ENCODE peak calls at places on chromosomes 16 and 17, in nine cellular contexts. B is testis; F is upper lobe of right lung; N is HCT116; Y is thoracic aorta; S is CD8-positive, alpha-beta memory T cell; A is breast epithelium; D is left ventricle myocardium inferior; Q is cardiac muscle cell. K is an unnamed sample. For H3K27me3 and H3K4me1, the result is how much of the 10 kb centered on the place peaks cover.

GRCh38 chr16:46621006-46621629 is at the start of gene SHCBP1:
- DNase-seq in D (peak), Y (peak), B (peak), Q (peak), N (peak), A (peak), S (peak), F (peak), K (peak)

GRCh38 chr16:89811321-89811720 is 5.1 kb downstream of the FANCA start:
- DNase-seq in B (no peak), Q (no peak), N (no peak), S (no peak), D (no peak), F (no peak), Y (no peak), A (no peak), K (no peak)

GRCh38 chr16:29808219-29808900 is 2.0 kb downstream of the MAZ start:
- DNase-seq in Q (no peak), B (no peak), A (no peak), Y (no peak), D (no peak), S (no peak), N (no peak), F (peak), K (peak)

GRCh38 chr17:2138768-2139167 is 83.9 kb downstream of the HIC1 start:
- DNase-seq in A (peak), D (no peak), Q (peak), B (no peak), S (no peak), Y (no peak), F (no peak), N (no peak), K (peak)

GRCh38 chr17:6077746-6078145 is 7.6 kb downstream of the WSCD1 start:
- DNase-seq in N (no peak), F (no peak), S (no peak), B (no peak), D (no peak), Y (no peak), A (no peak), Q (no peak), K (no peak)

GRCh38 chr17:80955673-80956306 is 35.9 kb upstream of the CHMP6 start:
- DNase-seq in D (no peak), N (no peak), Y (no peak), S (no peak), F (peak), B (no peak), A (no peak), Q (no peak), K (no peak)

GRCh38 chr17:5555254-5555653 is 29.1 kb downstream of the NLRP1 start:
- DNase-seq in Q (peak), F (no peak), S (no peak), A (no peak), N (no peak), Y (no peak), D (no peak), B (no peak), K (no peak)

GRCh38 chr16:27417047-27417671 is 15.2 kb downstream of the IL21R start:
- DNase-seq in S (no peak), D (no peak), B (no peak), A (no peak), F (peak), Q (no peak), Y (no peak), N (no peak), K (no peak)

GRCh38 chr17:64051153-64051552 is 30.7 kb upstream of the ICAM2 start:
- DNase-seq in N (no peak), B (no peak), A (no peak), D (no peak), S (peak), F (no peak), Q (no peak), Y (no peak), K (no peak)

GRCh38 chr17:65537845-65538678 is 23.4 kb downstream of the AXIN2 start:
- DNase-seq in F (no peak), Q (no peak), D (no peak), N (no peak), Y (no peak), A (no peak), S (no peak), B (peak), K (no peak)

GRCh38 chr16:57642368-57643135 is 14.1 kb downstream of the ADGRG1 start:
- DNase-seq in A (no peak), D (no peak), Q (no peak), Y (no peak), S (no peak), F (no peak), N (no peak), B (no peak), K (no peak)

GRCh38 chr16:16042076-16042475 is 92.7 kb downstream of the ABCC1 start:
- DNase-seq in A (no peak), D (peak), Q (peak), F (no peak), S (no peak), N (no peak), Y (peak), B (peak), K (peak)

GRCh38 chr17:80475949-80476876 is at the start of gene NPTX1:
- DNase-seq in D (no peak), F (no peak), A (no peak), S (peak), Y (no peak), Q (peak), N (no peak), B (no peak), K (no peak)

GRCh38 chr16:74751658-74752057 is 23.0 kb downstream of the FA2H start:
- DNase-seq in A (no peak), Q (no peak), F (no peak), Y (no peak), D (no peak), N (no peak), B (no peak), S (no peak), K (no peak)

GRCh38 chr17:74465378-74466110 is 890 bp upstream of the CD300A start:
- DNase-seq in N (no peak), S (no peak), D (no peak), B (no peak), F (no peak), Y (no peak), Q (no peak), A (no peak), K (no peak)

GRCh38 chr16:24132797-24133155 is 123.4 kb upstream of the CACNG3 start:
- DNase-seq in N (no peak), S (no peak), Y (no peak), A (no peak), Q (no peak), D (no peak), F (no peak), B (no peak), K (no peak)

GRCh38 chr16:74899786-74900185 is 85.1 kb downstream of the WDR59 start:
- DNase-seq in B (no peak), N (no peak), Y (no peak), D (no peak), Q (no peak), F (no peak), S (no peak), A (no peak), K (no peak)

GRCh38 chr17:49849711-49850610 is 2.1 kb upstream of the TAC4 start:
- DNase-seq in B (no peak), S (no peak), Y (no peak), F (peak), A (no peak), N (no peak), D (no peak), Q (no peak), K (no peak)

GRCh38 chr16:89958068-89958467 is 9.5 kb downstream of the DEF8 start:
- DNase-seq in Q (peak), Y (no peak), B (peak), D (peak), A (no peak), N (peak), S (no peak), F (peak), K (peak)

GRCh38 chr16:4538386-4539235 is at the start of gene CDIP1:
- DNase-seq in F (peak), S (peak), A (peak), D (peak), Y (peak), B (peak), N (peak), Q (peak), K (peak)

GRCh38 chr17:2685696-2686095 is 25.9 kb downstream of the CLUH start:
- DNase-seq in Y (no peak), S (no peak), D (no peak), A (no peak), F (peak), Q (no peak), B (no peak), N (no peak), K (peak)

GRCh38 chr17:13931752-13932477 is 137.4 kb upstream of the COX10 start:
- DNase-seq in N (no peak), S (no peak), D (peak), Y (no peak), B (peak), F (peak), A (no peak), Q (peak), K (no peak)

GRCh38 chr16:88469615-88470395 is 16.7 kb downstream of the ZFPM1 start:
- DNase-seq in N (no peak), D (no peak), B (no peak), Y (no peak), F (no peak), Q (no peak), A (no peak), S (peak), K (no peak)

GRCh38 chr17:17724991-17725852 is 44.0 kb downstream of the RAI1 start:
- DNase-seq in N (no peak), D (no peak), B (no peak), S (no peak), Q (no peak), A (no peak), Y (no peak), F (no peak), K (no peak)

GRCh38 chr17:67974186-67974585 is 22.1 kb downstream of the C17orf58 start:
- DNase-seq in Q (no peak), A (no peak), B (no peak), S (no peak), N (no peak), F (no peak), Y (no peak), D (no peak), K (no peak)

GRCh38 chr16:74451951-74452758 is 30.9 kb upstream of the CLEC18B start:
- DNase-seq in S (no peak), Q (no peak), F (no peak), D (no peak), A (no peak), B (no peak), Y (no peak), N (no peak), K (no peak)

GRCh38 chr17:41919840-41920579 is 1.3 kb upstream of the ACLY start:
- DNase-seq in Y (no peak), D (no peak), B (peak), N (no peak), F (peak), A (no peak), S (no peak), Q (peak), K (no peak)

GRCh38 chr17:10657123-10657522 is at the start of gene MYH3:
- DNase-seq in Q (no peak), S (no peak), Y (no peak), D (no peak), N (no peak), F (no peak), A (no peak), B (no peak), K (no peak)

GRCh38 chr16:79171504-79172240 is 428.9 kb downstream of the MAF start:
- DNase-seq in Q (no peak), B (no peak), F (no peak), N (no peak), Y (no peak), D (no peak), A (no peak), S (no peak), K (no peak)

GRCh38 chr17:76141212-76142043 is at the start of gene FOXJ1:
- DNase-seq in N (peak), F (peak), Y (peak), Q (peak), S (peak), A (peak), D (peak), B (peak), K (peak)

GRCh38 chr17:76139261-76139752 is 1.7 kb downstream of the FOXJ1 start:
- DNase-seq in Y (no peak), Q (no peak), F (no peak), S (no peak), D (no peak), B (no peak), A (no peak), N (no peak), K (no peak)

GRCh38 chr17:76138896-76139248 is 2.2 kb downstream of the FOXJ1 start:
- DNase-seq in S (no peak), D (no peak), A (no peak), B (no peak), Q (no peak), Y (no peak), F (no peak), N (no peak), K (no peak)

GRCh38 chr17:76140661-76141211 is 309 bp downstream of the FOXJ1 start:
- DNase-seq in Y (no peak), Q (no peak), B (no peak), N (no peak), S (no peak), D (no peak), F (no peak), A (no peak), K (no peak)

GRCh38 chr17:76139801-76140660 is 1.0 kb downstream of the FOXJ1 start:
- DNase-seq in B (peak), D (no peak), F (peak), A (no peak), S (peak), Q (no peak), N (no peak), Y (no peak), K (no peak)
- H3K27me3 ChIP-seq in B (under half), D (half or more), F (under half), A (under half), S (under half), Q (half or more), N (under half), Y (under half), K (under half)

GRCh38 chr16:724188-725040 is 1.8 kb downstream of the CCDC78 start:
- DNase-seq in Q (no peak), F (no peak), B (no peak), Y (no peak), N (no peak), A (no peak), D (no peak), S (no peak), K (no peak)
- H3K4me1 ChIP-seq in Q (under half), F (under half), B (under half), Y (under half), N (under half), A (under half), D (half or more), S (under half), K (under half)

GRCh38 chr17:52157603-52158449 is 688 bp downstream of the CA10 start:
- DNase-seq in F (no peak), S (no peak), D (no peak), Q (no peak), B (no peak), N (no peak), Y (no peak), A (no peak), K (peak)

GRCh38 chr17:52159810-52160578 is 1.5 kb upstream of the CA10 start:
- DNase-seq in D (no peak), S (no peak), N (no peak), Q (no peak), A (no peak), B (no peak), Y (no peak), F (no peak), K (peak)

GRCh38 chr17:52157161-52157560 is 1.4 kb downstream of the CA10 start:
- DNase-seq in D (no peak), Q (no peak), A (no peak), B (no peak), N (no peak), Y (no peak), F (no peak), S (no peak), K (no peak)

GRCh38 chr17:52159159-52159809 is 770 bp upstream of the CA10 start:
- DNase-seq in Y (no peak), F (no peak), S (no peak), Q (no peak), D (no peak), N (no peak), A (no peak), B (no peak), K (peak)

DNA sequence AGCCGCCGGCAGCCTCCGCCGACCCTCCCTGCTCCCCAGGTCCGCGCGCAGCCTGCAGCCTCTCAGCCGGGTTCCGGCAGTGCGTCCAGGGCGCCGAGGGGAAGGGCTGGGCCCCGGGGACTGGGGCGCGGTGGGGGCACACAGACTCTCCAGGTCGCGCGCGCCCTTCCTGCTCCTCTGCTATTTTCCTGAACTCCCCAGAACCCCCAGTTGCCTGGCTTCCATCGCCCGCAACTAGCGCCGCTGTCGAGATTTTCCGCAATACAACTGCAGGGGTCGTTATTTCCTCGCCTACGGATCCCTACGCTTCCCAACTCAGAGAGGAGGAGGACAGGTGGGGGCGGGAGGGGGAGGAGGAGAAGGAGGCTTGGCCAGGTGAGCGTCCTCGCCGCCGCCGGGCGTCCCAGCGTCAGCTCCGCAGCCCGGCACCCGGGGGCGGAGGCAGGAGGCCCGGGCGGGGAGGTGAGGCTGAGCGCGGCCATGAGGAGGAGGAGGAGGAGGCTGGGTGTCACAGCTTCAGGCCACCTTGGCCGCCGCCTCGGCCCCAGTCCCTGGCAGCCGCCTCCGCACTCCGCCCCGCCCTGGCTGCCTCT is at the start of gene CA10:
- DNase-seq in N (no peak), D (no peak), S (no peak), Y (no peak), A (no peak), Q (no peak), F (no peak), B (no peak), K (peak)
- H3K4me3 ChIP-seq in N (no peak), D (no peak), S (no peak), Y (no peak), A (peak), Q (peak), F (peak), B (peak), K (peak)

GRCh38 chr16:62038225-62038624 is 2.0 kb upstream of the CDH8 start:
- DNase-seq in Y (no peak), Q (no peak), F (no peak), A (no peak), B (no peak), S (no peak), N (no peak), D (no peak), K (no peak)
- H3K27me3 ChIP-seq in Y (under half), Q (under half), F (under half), A (under half), B (under half), S (under half), N (under half), D (half or more), K (under half)

GRCh38 chr17:57557363-57557762 is 187.7 kb downstream of the CCDC182 start:
- DNase-seq in D (no peak), N (no peak), B (no peak), A (no peak), S (no peak), F (no peak), Y (no peak), Q (no peak), K (no peak)

GRCh38 chr17:57555636-57556175 is 189.4 kb downstream of the CCDC182 start:
- DNase-seq in D (no peak), N (no peak), B (no peak), F (no peak), Y (no peak), S (no peak), A (no peak), Q (no peak), K (no peak)

GRCh38 chr17:57553525-57553924 is 191.6 kb downstream of the CCDC182 start:
- DNase-seq in B (no peak), A (no peak), D (no peak), Y (no peak), N (no peak), S (no peak), F (no peak), Q (peak), K (no peak)

GRCh38 chr17:57553991-57554825 is 190.9 kb downstream of the CCDC182 start:
- DNase-seq in Y (no peak), D (no peak), A (no peak), N (no peak), Q (peak), B (no peak), F (no peak), S (no peak), K (no peak)

GRCh38 chr17:57554826-57555635 is 190.1 kb downstream of the CCDC182 start:
- DNase-seq in N (no peak), D (no peak), A (no peak), Y (no peak), B (no peak), S (no peak), F (no peak), Q (no peak), K (peak)
- H3K4me1 ChIP-seq in N (under half), D (under half), A (under half), Y (half or more), B (under half), S (under half), F (under half), Q (under half), K (under half)

K was measured in BE2C.